ENCODE peak calls at places on chromosomes 4 and X, in six cellular contexts. L is breast epithelium; T is GM20000; X is CD4-positive, alpha-beta T cell; V is tibial nerve; A is GM13977. P is an unnamed sample.

GRCh38 chr4:128571747-128572146 is 237.8 kb upstream of the JADE1 start:
- DNase-seq in T (no peak), L (no peak), A (no peak), V (peak; percentile 64), X (no peak), P (no peak)

GRCh38 chr4:52093466-52093865 is 42.4 kb downstream of the SPATA18 start:
- DNase-seq in T (no peak), L (no peak), A (no peak), X (no peak), V (no peak), P (no peak)

GRCh38 chrX:12223650-12224049 is 85.4 kb downstream of the FRMPD4 start:
- DNase-seq in A (no peak), V (no peak), L (no peak), T (no peak), X (no peak), P (no peak)

GRCh38 chr4:48133668-48134444 is at the start of gene TXK:
- DNase-seq in L (no peak), X (no peak), V (no peak), T (no peak), A (no peak), P (no peak)

GRCh38 chr4:185374573-185374972 is 21.2 kb downstream of the LRP2BP start:
- DNase-seq in A (no peak), L (no peak), T (no peak), X (no peak), V (no peak), P (no peak)

GRCh38 chrX:10618911-10619310 is 1.5 kb downstream of the MID1 start:
- DNase-seq in L (no peak), T (no peak), V (no peak), X (no peak), A (no peak), P (no peak)

GRCh38 chrX:150692837-150693781 is at the start of gene MTMR1:
- DNase-seq in L (no peak), A (peak; percentile 82), X (peak; percentile 44), V (no peak), T (peak; percentile 80), P (no peak)

GRCh38 chr4:77104405-77105292 is 28.9 kb upstream of the CCNI start:
- DNase-seq in A (no peak), L (peak; percentile 95), V (peak; percentile 55), T (no peak), X (no peak), P (no peak)

GRCh38 chr4:96753216-96753615 is 913.3 kb downstream of the PDHA2 start:
- DNase-seq in L (no peak), T (no peak), X (no peak), V (no peak), A (no peak), P (no peak)

GRCh38 chr4:47002593-47002992 is 9.2 kb upstream of the GABRA4 start:
- DNase-seq in L (no peak), V (no peak), T (no peak), X (no peak), A (no peak), P (no peak)

GRCh38 chr4:105896984-105897760 is 1.9 kb downstream of the NPNT start:
- DNase-seq in X (no peak), T (peak; percentile 8), V (no peak), A (peak; percentile 9), L (no peak), P (no peak)

GRCh38 chr4:156825074-156825473 is 146.5 kb downstream of the PDGFC start:
- DNase-seq in L (no peak), X (no peak), V (no peak), A (no peak), T (no peak), P (no peak)

GRCh38 chr4:12723849-12724447 is 760.2 kb downstream of the RAB28 start:
- DNase-seq in T (no peak), A (no peak), L (no peak), X (no peak), V (no peak), P (no peak)

GRCh38 chr4:8239661-8240060 is 29.9 kb upstream of the HTRA3 start:
- DNase-seq in A (no peak), V (no peak), L (no peak), X (no peak), T (no peak), P (no peak)

GRCh38 chr4:40842725-40843401 is 93.1 kb downstream of the NSUN7 start:
- DNase-seq in L (peak; percentile 62), V (no peak), T (no peak), X (no peak), A (no peak), P (no peak)

GRCh38 chr4:77284036-77284435 is 127.0 kb downstream of the CCNG2 start:
- DNase-seq in L (no peak), X (no peak), T (no peak), V (no peak), A (no peak), P (no peak)

GRCh38 chr4:1092026-1092982 is 21.1 kb downstream of the RNF212 start:
- DNase-seq in A (no peak), T (no peak), L (peak; percentile 51), V (no peak), X (no peak), P (no peak)

GRCh38 chr4:1090465-1091440 is 22.6 kb downstream of the RNF212 start:
- DNase-seq in X (no peak), A (no peak), V (no peak), L (peak; percentile 10), T (no peak), P (no peak)

GRCh38 chr4:1091561-1091995 is 21.8 kb downstream of the RNF212 start:
- DNase-seq in X (no peak), V (no peak), A (no peak), T (no peak), L (peak; percentile 3), P (no peak)

GRCh38 chr4:1087371-1087770 is 26.0 kb downstream of the RNF212 start:
- DNase-seq in L (peak; percentile 7), X (no peak), T (no peak), A (no peak), V (no peak), P (no peak)

GRCh38 chr4:1090036-1090435 is 23.3 kb downstream of the RNF212 start:
- DNase-seq in A (no peak), T (no peak), X (no peak), L (peak; percentile 37), V (no peak), P (no peak)
- TF ChIP-seq CTCF in A (no peak), T (no peak), X (no peak), L (no peak), V (no peak), P (no peak)

GRCh38 chr4:26584725-26585124 is 841 bp downstream of the TBC1D19 start:
- DNase-seq in X (no peak), A (no peak), L (no peak), T (no peak), V (no peak), P (no peak)

GRCh38 chr4:26589699-26590098 is 5.8 kb downstream of the TBC1D19 start:
- DNase-seq in X (no peak), T (no peak), L (no peak), V (no peak), A (no peak), P (no peak)

GRCh38 chr4:26579169-26579568 is 4.7 kb upstream of the TBC1D19 start:
- DNase-seq in L (no peak), V (no peak), T (no peak), A (no peak), X (no peak), P (no peak)

GRCh38 chr4:26583538-26583864 is 383 bp upstream of the TBC1D19 start:
- DNase-seq in T (no peak), A (peak; percentile 46), L (no peak), X (no peak), V (no peak), P (no peak)

DNA sequence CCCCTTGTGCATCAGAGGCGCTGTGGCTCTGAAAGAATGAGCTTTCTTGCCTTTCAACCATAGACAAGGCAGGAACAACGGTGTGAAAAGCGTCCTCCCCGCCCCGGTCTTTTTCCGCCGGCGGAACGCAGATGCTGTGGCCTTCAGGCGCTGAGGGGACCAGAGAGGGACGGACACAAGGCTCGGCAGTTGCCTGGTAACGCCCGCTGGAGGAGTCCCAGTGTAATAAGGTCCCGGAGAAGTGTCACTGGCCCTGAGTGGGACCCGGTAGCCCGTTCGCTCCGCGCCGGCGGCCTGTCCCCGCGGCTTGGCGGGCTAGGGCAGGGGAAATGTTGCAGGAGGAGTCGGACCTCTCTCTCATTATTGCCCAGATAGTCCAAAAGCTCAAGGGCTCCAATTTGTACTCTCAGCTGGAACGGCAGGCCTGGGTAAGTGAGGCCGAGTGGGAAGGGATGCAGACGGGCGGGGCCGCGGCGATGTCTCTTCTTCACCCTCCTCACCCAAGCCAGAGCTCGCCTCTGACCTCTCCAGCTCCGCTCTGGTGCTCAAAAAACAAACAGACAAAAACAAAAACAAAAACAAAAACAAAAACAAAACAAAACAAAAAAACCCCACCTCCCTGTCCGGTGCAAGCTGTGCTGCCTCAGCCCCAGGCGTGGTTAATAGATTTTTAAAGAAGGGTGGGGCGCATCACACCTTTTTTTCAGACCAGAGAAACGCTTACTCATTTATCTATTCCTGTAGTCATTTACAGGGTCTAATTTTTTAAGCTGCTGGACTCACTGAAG is at the start of gene TBC1D19:
- DNase-seq in A (peak; percentile 85), V (peak; percentile 75), T (peak; percentile 88), X (peak; percentile 81), L (peak; percentile 86), P (peak; percentile 51)
- TF ChIP-seq CTCF in A (peak; percentile 9), V (peak; percentile 38), T (no peak), X (no peak), L (no peak), P (no peak)

DNA sequence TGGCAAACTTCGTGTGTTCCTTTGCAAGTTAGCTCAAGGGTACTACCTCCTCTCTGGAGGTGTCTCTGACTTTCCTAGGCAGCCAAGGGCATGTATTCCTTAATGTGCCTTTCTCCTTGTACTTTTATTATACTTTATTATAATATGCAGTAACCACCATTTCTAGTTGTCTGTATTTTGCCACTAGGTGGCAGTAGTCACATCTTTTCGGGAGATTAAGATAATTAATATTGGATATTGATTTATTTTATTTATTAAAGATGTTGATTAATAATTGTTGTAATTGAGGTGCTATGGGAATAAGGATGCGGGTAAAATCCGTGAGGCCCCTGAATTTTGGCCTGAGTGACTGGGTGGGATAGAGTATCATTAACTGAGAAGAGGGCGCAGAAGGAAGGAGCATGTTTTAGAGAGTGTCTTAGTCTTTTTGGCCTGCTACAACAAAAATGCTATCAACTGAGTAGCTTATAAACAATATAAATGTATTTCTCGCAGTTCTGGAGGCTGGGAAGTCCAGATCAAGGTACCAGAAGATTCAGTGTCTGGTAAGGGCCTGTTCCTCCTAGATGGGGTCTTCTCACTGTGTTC is 153.3 kb downstream of the TMEM164 start:
- DNase-seq in V (no peak), A (no peak), T (no peak), L (no peak), X (no peak), P (no peak)
- TF ChIP-seq CTCF in V (no peak), A (peak; percentile 40), T (no peak), L (peak; percentile 33), X (peak; percentile 64), P (no peak)

DNA sequence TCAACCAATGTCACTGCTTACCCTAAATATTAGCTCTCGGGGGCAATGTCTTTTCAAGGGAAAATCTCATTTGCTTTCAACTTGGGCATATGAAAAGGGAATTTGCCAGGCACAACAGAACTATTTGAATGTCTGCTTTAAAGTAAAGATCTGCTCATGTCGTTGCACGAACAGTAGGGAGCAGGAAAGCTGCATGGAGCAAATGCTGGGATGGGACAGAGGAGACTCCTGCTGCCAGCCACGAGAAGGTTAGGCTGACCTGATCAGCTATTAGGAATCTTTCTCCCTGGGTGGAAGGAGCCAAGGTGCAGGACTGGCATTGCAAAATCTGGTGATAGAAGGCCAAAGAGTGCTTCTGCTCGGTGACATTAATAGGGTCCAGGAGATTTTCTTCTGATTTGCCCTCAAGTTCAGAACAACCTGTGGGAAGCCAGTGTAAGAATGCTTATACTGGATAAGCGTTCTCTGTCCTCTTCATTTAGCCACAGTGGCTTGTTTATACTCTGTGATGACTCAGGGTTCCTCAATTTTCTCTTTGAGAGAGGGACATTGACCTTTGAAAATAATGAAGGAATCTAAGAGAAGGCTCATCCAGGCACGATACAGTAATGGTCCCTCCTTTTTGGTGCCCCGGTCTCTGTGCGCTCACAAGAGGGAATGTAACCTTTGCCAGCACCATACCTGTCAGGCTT is 22.9 kb downstream of the FHL1 start:
- DNase-seq in X (no peak), T (no peak), A (no peak), V (no peak), L (no peak), P (no peak)
- TF ChIP-seq CTCF in X (no peak), T (no peak), A (no peak), V (peak; percentile 21), L (no peak), P (no peak)

P was measured in esophagus squamous epithelium.